ENCODE peak calls at places on chromosomes 1 and 21, in five cellular contexts. E is fibroblast of the aortic adventitia; F is CD4-positive, CD25-positive, alpha-beta regulatory T cell; I is body of pancreas; S is PC-3. X is an unnamed sample.

GRCh38 chr1:230754831-230755230 is 7.6 kb downstream of the CAPN9 start:
- DNase-seq in S (peak), I (no peak), F (no peak), E (peak), X (no peak)

GRCh38 chr1:169550294-169550693 is 36.0 kb downstream of the F5 start:
- DNase-seq in S (peak), I (no peak), F (peak), E (peak), X (no peak)

GRCh38 chr1:211825990-211826389 is 4.6 kb downstream of the LPGAT1 start:
- DNase-seq in S (peak), I (no peak), E (peak), F (no peak), X (no peak)

GRCh38 chr1:215793210-215793609 is 226.1 kb downstream of the KCTD3 start:
- DNase-seq in I (no peak), S (peak), E (peak), F (no peak), X (no peak)

GRCh38 chr1:168083456-168084325 is 53.0 kb downstream of the GPR161 start:
- DNase-seq in F (no peak), S (no peak), I (no peak), E (peak), X (no peak)

GRCh38 chr1:61089338-61089737 is 7.0 kb downstream of the NFIA start:
- DNase-seq in F (no peak), S (peak), I (no peak), E (no peak), X (no peak)

GRCh38 chr1:6485140-6485936 is 6.1 kb downstream of the PLEKHG5 start:
- DNase-seq in I (no peak), E (no peak), S (no peak), F (no peak), X (no peak)

GRCh38 chr1:6048179-6048867 is 2.6 kb downstream of the KCNAB2 start:
- DNase-seq in I (no peak), S (no peak), F (no peak), E (no peak), X (no peak)

GRCh38 chr1:86394416-86394815 is 1.7 kb downstream of the ODF2L start:
- DNase-seq in S (peak), E (peak), F (no peak), I (no peak), X (no peak)

GRCh38 chr1:217133958-217134856 is 411.0 kb upstream of the ESRRG start:
- DNase-seq in I (peak), S (no peak), E (peak), F (no peak), X (no peak)

GRCh38 chr1:228276901-228277490 is 69.2 kb downstream of the OBSCN start:
- DNase-seq in E (no peak), F (no peak), S (no peak), I (no peak), X (peak)

GRCh38 chr1:66176828-66177227 is 357.1 kb upstream of the SGIP1 start:
- DNase-seq in F (no peak), I (no peak), E (no peak), S (no peak), X (no peak)

GRCh38 chr1:203011582-203011981 is 4.4 kb downstream of the TMEM183A start:
- DNase-seq in F (no peak), E (no peak), S (no peak), I (no peak), X (no peak)

GRCh38 chr1:11653616-11654570 is at the start of gene FBXO2:
- DNase-seq in I (peak), F (peak), S (no peak), E (no peak), X (peak)

DNA sequence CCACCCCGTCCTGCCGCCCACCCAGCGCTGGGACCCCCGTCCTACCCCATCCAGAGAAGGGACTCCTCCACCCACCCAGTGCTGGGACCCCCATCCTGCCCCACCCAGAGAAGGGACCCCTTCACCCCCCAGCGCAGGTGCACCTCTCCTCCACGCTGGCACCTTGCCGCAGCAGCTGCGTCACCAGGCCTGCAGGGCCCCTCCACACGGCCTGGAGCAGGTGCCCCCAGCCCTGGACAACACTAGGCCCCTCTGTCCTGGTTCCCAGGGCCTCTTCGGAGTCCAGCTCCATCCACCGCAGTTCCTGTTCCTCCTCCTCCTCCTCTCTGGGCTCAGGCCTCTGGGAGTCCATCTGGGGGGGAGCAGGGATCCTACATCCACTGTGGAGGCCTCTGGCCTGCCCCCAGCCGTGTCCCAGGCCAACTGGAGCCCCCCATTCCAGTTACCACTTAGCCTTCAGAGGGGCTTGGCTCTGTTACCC is 382 bp downstream of the ANKRD65 start:
- DNase-seq in F (no peak), S (no peak), E (no peak), I (peak), X (no peak)
- H3K4me3 ChIP-seq in F (no peak), S (no peak), E (no peak), I (no peak), X (peak)

DNA sequence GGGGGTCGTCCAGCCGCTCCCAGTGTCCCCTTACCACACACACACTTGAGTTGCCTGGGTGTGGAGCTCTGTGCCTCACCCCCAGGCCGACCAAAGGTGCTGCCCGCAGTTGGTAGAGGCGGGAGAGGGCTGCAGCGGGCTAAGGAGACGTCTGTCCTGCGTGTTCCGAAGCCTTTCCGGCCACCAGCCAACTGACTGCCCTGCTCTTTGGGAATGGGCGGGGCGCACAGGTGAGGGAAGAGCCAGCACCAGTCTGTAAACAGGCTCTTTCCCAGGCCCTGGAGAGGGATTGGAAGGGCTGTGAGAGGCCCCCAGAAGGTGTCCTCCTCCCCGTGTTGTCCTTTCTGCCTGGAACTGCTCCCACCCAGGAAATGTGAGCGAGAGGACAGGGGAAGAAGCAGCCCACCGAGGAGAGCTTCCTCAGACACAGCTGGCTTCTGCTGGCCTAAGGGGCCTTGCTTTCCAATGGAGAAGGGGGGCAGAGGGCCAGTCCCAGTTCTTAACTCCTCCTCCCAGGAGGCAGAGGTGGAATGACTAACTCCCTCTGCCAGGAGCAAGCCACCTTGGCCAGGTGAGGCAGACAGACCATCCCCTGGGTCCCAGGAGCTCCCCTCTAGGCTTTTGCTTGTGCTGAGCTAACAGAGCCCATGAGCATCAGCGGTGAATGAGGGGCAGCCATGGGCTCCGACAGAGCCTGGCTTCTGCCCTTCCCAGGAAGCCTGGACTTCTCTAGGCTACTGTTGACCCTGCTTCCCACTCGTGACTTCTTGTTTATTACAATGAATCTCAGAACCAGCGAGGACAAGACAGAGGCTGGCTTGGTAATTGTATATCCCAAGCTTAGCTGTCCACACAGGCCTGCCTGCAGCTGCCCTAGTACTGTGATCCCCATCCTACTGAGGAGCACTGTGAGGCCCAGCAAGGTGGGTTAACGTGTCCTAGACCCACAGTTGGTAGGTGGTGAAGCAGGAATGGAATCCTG is 158.1 kb upstream of the COA6 start:
- DNase-seq in E (no peak), I (peak), F (no peak), S (no peak), X (no peak)
- H3K4me3 ChIP-seq in E (no peak), I (peak), F (peak), S (peak), X (no peak)

DNA sequence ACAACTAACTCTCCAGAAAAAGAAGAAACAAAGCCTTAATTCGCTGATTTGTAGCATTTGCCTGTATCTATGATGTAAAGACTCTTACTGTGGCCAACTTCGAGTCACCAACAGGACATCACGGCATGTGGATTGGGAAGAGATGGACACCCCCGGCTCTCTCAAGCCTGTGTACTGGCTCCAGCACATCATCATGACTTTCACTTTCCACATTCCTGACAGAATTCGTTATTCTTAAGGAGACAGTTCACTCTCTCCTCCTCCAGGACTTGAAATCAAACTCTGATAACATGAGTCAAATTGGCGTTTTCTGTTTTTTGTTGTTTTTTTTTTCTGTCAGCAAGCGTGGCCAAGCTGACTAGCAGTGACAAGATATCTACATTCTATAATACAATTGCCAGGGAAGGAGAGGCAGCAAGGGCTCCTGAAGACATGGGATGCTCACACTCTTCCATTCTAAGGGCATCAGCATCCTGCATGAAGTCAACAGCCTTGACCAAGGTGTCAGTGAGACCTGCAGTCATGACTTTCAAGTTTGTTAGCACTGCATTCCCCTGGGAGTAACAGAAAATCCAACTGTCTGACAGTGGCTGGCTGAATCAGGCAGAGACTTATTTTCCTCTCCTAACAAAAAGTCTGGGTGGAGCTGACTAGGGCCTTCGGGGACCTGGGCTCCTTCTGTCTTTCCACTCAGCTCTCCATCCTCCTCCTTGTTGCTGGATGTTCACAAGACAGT is 13.3 kb upstream of the TRAF3IP3 start:
- DNase-seq in F (no peak), I (no peak), E (peak), S (no peak), X (no peak)
- H3K4me3 ChIP-seq in F (no peak), I (no peak), E (peak), S (no peak), X (peak)

GRCh38 chr1:193242000-193242399 is 55.6 kb upstream of the B3GALT2 start:
- DNase-seq in I (no peak), F (no peak), E (no peak), S (no peak), X (no peak)
- H3K4me3 ChIP-seq in I (no peak), F (no peak), E (no peak), S (no peak), X (no peak)

DNA sequence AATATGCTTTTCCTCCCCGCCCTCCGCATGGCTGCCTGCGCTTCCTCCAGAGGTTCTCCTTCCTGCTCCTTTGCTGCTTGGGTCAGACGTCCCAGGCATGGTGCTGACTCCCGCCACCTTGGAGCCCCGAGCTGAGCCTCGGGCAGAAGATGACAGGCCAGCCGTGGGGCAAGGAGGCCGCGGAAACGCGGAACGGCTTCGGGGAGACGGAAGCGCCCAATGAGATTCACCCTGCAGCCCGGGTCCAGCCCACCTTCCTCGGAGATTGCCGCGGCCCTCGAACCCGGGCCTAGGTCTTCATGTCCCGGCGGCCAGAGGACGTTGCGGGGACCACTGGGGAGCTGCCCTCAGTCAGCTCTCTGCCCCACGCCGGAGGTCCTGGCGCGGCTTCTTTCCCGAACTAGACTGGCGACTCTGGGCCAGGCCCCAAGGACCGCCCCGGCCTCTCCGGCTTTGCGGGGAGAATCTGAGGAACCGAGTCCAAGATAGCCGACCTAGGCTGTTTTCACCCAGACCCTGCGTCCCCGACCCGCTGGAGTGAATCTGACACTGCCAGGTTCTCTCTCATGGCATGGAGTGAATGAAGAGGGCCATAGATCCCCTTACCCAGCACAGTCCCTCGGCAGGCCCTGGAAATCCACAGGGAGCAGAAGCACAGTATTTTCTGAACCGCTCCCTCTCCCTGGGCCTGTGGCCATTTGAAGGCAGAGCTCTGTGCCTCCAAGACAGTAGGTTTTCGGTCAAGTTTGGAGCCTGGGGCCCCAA is 9.8 kb upstream of the BARHL2 start:
- DNase-seq in S (no peak), E (no peak), F (no peak), I (no peak), X (no peak)
- H3K4me3 ChIP-seq in S (no peak), E (no peak), F (no peak), I (no peak), X (no peak)

GRCh38 chr21:45072963-45073300 is 1.4 kb upstream of the ADARB1 start:
- DNase-seq in E (no peak), F (no peak), S (no peak), I (peak), X (no peak)
- H3K4me3 ChIP-seq in E (peak), F (no peak), S (peak), I (no peak), X (no peak)